ENCODE peak calls at places on chromosomes 1 and 21, in six cellular contexts. One of them, this sample, is unnamed.

GRCh38 chr21:46226146-46226545 is 2.4 kb downstream of the LSS start:
- DNase-seq in GM23248: peak; percentile 10
- DNase-seq in adrenal gland: no peak
- DNase-seq in CD8-positive, alpha-beta T cell: no peak
- DNase-seq in tibial nerve: no peak
- DNase-seq in uterus: no peak
- DNase-seq in this sample: no peak

GRCh38 chr21:30600787-30601186 is at the start of gene KRTAP22-1:
- DNase-seq in GM23248: no peak
- DNase-seq in adrenal gland: no peak
- DNase-seq in CD8-positive, alpha-beta T cell: no peak
- DNase-seq in tibial nerve: no peak
- DNase-seq in uterus: no peak
- DNase-seq in this sample: no peak

GRCh38 chr1:44288883-44289282 is 66.2 kb downstream of the ERI3 start:
- DNase-seq in GM23248: no peak
- DNase-seq in adrenal gland: no peak
- DNase-seq in CD8-positive, alpha-beta T cell: no peak
- DNase-seq in tibial nerve: no peak
- DNase-seq in uterus: no peak
- DNase-seq in this sample: no peak

GRCh38 chr1:170095976-170096725 is 21.7 kb upstream of the KIFAP3 start:
- DNase-seq in GM23248: no peak
- DNase-seq in adrenal gland: no peak
- DNase-seq in CD8-positive, alpha-beta T cell: no peak
- DNase-seq in tibial nerve: no peak
- DNase-seq in uterus: no peak
- DNase-seq in this sample: no peak

GRCh38 chr1:234111458-234112142 is 207.1 kb downstream of the SLC35F3 start:
- DNase-seq in GM23248: peak; percentile 30
- DNase-seq in adrenal gland: peak; percentile 26
- DNase-seq in CD8-positive, alpha-beta T cell: no peak
- DNase-seq in tibial nerve: no peak
- DNase-seq in uterus: no peak
- DNase-seq in this sample: no peak

GRCh38 chr21:43012596-43012995 is 38.2 kb downstream of the PKNOX1 start:
- DNase-seq in GM23248: peak; percentile 51
- DNase-seq in adrenal gland: no peak
- DNase-seq in CD8-positive, alpha-beta T cell: no peak
- DNase-seq in tibial nerve: no peak
- DNase-seq in uterus: no peak
- DNase-seq in this sample: no peak

GRCh38 chr1:85134583-85135455 is 66.0 kb downstream of the SYDE2 start:
- DNase-seq in GM23248: peak; percentile 75
- DNase-seq in adrenal gland: no peak
- DNase-seq in CD8-positive, alpha-beta T cell: no peak
- DNase-seq in tibial nerve: no peak
- DNase-seq in uterus: no peak
- DNase-seq in this sample: no peak

GRCh38 chr1:94580367-94581115 is 39.0 kb upstream of the F3 start:
- DNase-seq in GM23248: peak; percentile 18
- DNase-seq in adrenal gland: no peak
- DNase-seq in CD8-positive, alpha-beta T cell: no peak
- DNase-seq in tibial nerve: no peak
- DNase-seq in uterus: no peak
- DNase-seq in this sample: peak; percentile 76

DNA sequence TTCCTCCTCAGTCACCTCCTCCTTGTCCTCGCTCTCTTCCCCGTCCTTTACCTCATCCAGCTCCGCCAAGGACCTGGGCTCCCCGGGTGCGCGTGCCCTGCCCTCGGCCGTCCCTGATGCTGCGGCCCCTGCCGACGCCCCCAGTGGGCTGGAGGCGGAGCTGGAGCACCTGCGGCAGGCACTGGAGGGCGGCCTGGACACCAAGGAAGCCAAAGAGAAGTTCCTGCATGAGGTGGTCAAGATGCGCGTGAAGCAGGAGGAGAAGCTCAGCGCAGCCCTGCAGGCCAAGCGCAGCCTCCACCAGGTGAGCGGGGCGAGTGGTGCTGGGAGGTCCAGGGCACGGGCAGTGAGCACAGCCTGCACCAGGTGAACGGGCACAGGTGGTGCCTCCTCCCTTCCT is 76.2 kb downstream of the SKI start:
- DNase-seq in GM23248: no peak
- DNase-seq in adrenal gland: no peak
- DNase-seq in CD8-positive, alpha-beta T cell: no peak
- DNase-seq in tibial nerve: no peak
- DNase-seq in uterus: no peak
- DNase-seq in this sample: no peak
- H3K4me1 ChIP-seq in GM23248: peaks cover 23% of the 10 kb centered on the region
- H3K4me1 ChIP-seq in adrenal gland: peaks cover 28% of the 10 kb centered on the region
- H3K4me1 ChIP-seq in CD8-positive, alpha-beta T cell: peaks cover 38% of the 10 kb centered on the region
- H3K4me1 ChIP-seq in tibial nerve: peaks cover 3% of the 10 kb centered on the region
- H3K4me1 ChIP-seq in uterus: no peaks in the 10 kb centered on the region
- H3K4me1 ChIP-seq in this sample: no peaks in the 10 kb centered on the region

DNA sequence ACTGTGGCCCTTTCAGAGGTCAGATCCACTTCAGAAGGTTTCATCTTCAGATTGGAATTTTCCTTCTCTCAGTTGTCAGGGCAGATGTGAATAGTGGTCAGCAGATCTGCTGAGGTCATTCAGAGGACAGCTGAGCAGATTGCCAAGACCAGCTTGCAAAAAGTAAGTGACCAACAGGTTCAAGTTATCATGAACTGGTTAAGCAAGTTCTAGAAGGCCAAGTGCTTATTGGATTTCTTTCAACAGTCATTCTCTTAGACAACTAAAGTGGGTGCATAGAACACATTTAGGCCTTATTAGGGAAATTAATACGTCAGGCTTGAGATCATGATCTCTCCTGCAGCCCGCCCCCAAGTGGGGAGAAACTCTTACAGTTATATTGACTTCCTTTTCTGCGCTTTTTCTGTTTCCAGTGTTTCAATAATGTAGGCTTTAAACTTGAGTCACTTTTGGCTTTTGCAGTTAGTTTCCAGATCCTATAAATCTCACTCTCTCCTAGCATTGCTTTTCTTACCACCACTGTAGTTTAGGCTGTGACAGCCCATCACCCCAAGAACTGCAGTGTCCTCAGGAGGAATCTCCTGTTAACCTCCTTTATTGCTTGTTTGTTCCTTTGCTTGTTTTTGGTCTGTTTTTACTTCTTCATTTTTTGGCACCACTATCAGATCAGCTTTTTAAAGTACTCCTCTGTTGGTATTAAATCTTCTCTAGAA is 96.4 kb downstream of the C1orf21 start:
- DNase-seq in GM23248: peak; percentile 68
- DNase-seq in adrenal gland: peak; percentile 53
- DNase-seq in CD8-positive, alpha-beta T cell: no peak
- DNase-seq in tibial nerve: peak; percentile 34
- DNase-seq in uterus: peak; percentile 78
- DNase-seq in this sample: no peak
- H3K4me1 ChIP-seq in GM23248: peaks cover 26% of the 10 kb centered on the region
- H3K4me1 ChIP-seq in adrenal gland: peaks cover 60% of the 10 kb centered on the region
- H3K4me1 ChIP-seq in CD8-positive, alpha-beta T cell: no peaks in the 10 kb centered on the region
- H3K4me1 ChIP-seq in tibial nerve: no peaks in the 10 kb centered on the region
- H3K4me1 ChIP-seq in uterus: peaks cover 35% of the 10 kb centered on the region
- H3K4me1 ChIP-seq in this sample: peaks cover 32% of the 10 kb centered on the region

GRCh38 chr1:1400576-1401456 is 1.7 kb upstream of the CCNL2 start:
- DNase-seq in GM23248: no peak
- DNase-seq in adrenal gland: no peak
- DNase-seq in CD8-positive, alpha-beta T cell: no peak
- DNase-seq in tibial nerve: no peak
- DNase-seq in uterus: no peak
- DNase-seq in this sample: no peak

GRCh38 chr1:1402081-1402900 is 3.2 kb upstream of the CCNL2 start:
- DNase-seq in GM23248: peak; percentile 84
- DNase-seq in adrenal gland: peak; percentile 66
- DNase-seq in CD8-positive, alpha-beta T cell: peak; percentile 38
- DNase-seq in tibial nerve: no peak
- DNase-seq in uterus: no peak
- DNase-seq in this sample: peak; percentile 22

GRCh38 chr1:1399870-1400575 is 888 bp upstream of the CCNL2 start:
- DNase-seq in GM23248: peak; percentile 60
- DNase-seq in adrenal gland: peak; percentile 49
- DNase-seq in CD8-positive, alpha-beta T cell: no peak
- DNase-seq in tibial nerve: no peak
- DNase-seq in uterus: no peak
- DNase-seq in this sample: no peak

GRCh38 chr1:1403543-1404112 is 3.5 kb downstream of the MRPL20 start:
- DNase-seq in GM23248: peak; percentile 23
- DNase-seq in adrenal gland: no peak
- DNase-seq in CD8-positive, alpha-beta T cell: no peak
- DNase-seq in tibial nerve: no peak
- DNase-seq in uterus: no peak
- DNase-seq in this sample: no peak

GRCh38 chr1:1401457-1402010 is 2.4 kb upstream of the CCNL2 start:
- DNase-seq in GM23248: no peak
- DNase-seq in adrenal gland: no peak
- DNase-seq in CD8-positive, alpha-beta T cell: no peak
- DNase-seq in tibial nerve: no peak
- DNase-seq in uterus: no peak
- DNase-seq in this sample: no peak
- H3K4me1 ChIP-seq in GM23248: peaks cover 18% of the 10 kb centered on the region
- H3K4me1 ChIP-seq in adrenal gland: peaks cover 39% of the 10 kb centered on the region
- H3K4me1 ChIP-seq in CD8-positive, alpha-beta T cell: peaks cover 40% of the 10 kb centered on the region
- H3K4me1 ChIP-seq in tibial nerve: peaks cover 4% of the 10 kb centered on the region
- H3K4me1 ChIP-seq in uterus: peaks cover 17% of the 10 kb centered on the region
- H3K4me1 ChIP-seq in this sample: peaks cover 39% of the 10 kb centered on the region

GRCh38 chr21:33414926-33415325 is 11.7 kb downstream of the IFNGR2 start:
- DNase-seq in GM23248: no peak
- DNase-seq in adrenal gland: no peak
- DNase-seq in CD8-positive, alpha-beta T cell: no peak
- DNase-seq in tibial nerve: no peak
- DNase-seq in uterus: no peak
- DNase-seq in this sample: no peak
- H3K4me1 ChIP-seq in GM23248: peaks cover 19% of the 10 kb centered on the region
- H3K4me1 ChIP-seq in adrenal gland: peaks cover 60% of the 10 kb centered on the region
- H3K4me1 ChIP-seq in CD8-positive, alpha-beta T cell: peaks cover 15% of the 10 kb centered on the region
- H3K4me1 ChIP-seq in tibial nerve: no peaks in the 10 kb centered on the region
- H3K4me1 ChIP-seq in uterus: no peaks in the 10 kb centered on the region
- H3K4me1 ChIP-seq in this sample: no peaks in the 10 kb centered on the region

GRCh38 chr1:21280011-21280471 is 10.2 kb downstream of the ECE1 start:
- DNase-seq in GM23248: peak; percentile 51
- DNase-seq in adrenal gland: no peak
- DNase-seq in CD8-positive, alpha-beta T cell: no peak
- DNase-seq in tibial nerve: no peak
- DNase-seq in uterus: no peak
- DNase-seq in this sample: peak; percentile 68

GRCh38 chr1:21278898-21279819 is 11.1 kb downstream of the ECE1 start:
- DNase-seq in GM23248: peak; percentile 59
- DNase-seq in adrenal gland: peak; percentile 39
- DNase-seq in CD8-positive, alpha-beta T cell: peak; percentile 31
- DNase-seq in tibial nerve: no peak
- DNase-seq in uterus: no peak
- DNase-seq in this sample: peak; percentile 43

GRCh38 chr1:21280482-21280881 is 9.8 kb downstream of the ECE1 start:
- DNase-seq in GM23248: no peak
- DNase-seq in adrenal gland: no peak
- DNase-seq in CD8-positive, alpha-beta T cell: no peak
- DNase-seq in tibial nerve: no peak
- DNase-seq in uterus: no peak
- DNase-seq in this sample: no peak

GRCh38 chr1:21277178-21277577 is 13.1 kb downstream of the ECE1 start:
- DNase-seq in GM23248: no peak
- DNase-seq in adrenal gland: no peak
- DNase-seq in CD8-positive, alpha-beta T cell: no peak
- DNase-seq in tibial nerve: no peak
- DNase-seq in uterus: no peak
- DNase-seq in this sample: no peak

DNA sequence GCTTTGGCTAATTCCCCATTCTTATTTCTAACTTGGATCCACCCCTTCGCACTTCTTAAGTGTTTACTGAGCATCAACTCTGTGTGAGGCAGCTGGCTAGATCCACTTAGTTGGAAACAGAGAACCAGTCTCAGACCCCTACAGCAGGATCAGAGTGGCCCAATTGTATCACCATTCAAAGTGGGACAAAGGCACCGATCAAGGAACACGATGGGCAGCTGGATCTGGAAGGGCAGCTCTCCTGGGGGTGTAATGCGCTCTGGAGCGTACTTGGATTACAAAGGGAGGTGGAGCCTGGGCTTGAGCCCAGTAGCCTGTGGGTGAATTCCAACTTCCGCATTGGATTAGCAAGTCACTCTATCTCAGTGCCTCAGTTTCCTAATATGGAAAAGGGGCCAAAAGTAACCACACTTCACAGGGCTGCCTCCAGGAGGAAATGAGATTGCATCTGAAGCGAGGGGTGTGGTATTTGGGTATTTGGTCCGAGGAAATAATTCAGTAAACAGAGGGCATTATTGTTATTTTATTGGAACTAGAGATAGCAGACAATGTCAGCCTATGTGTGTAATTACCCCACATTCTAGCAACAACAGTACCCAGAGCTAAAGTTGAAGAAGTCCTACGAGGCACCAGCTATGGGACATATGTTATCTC is 11.9 kb downstream of the ECE1 start:
- DNase-seq in GM23248: no peak
- DNase-seq in adrenal gland: no peak
- DNase-seq in CD8-positive, alpha-beta T cell: no peak
- DNase-seq in tibial nerve: peak; percentile 40
- DNase-seq in uterus: no peak
- DNase-seq in this sample: no peak
- H3K4me1 ChIP-seq in GM23248: peaks cover 20% of the 10 kb centered on the region
- H3K4me1 ChIP-seq in adrenal gland: peaks cover 55% of the 10 kb centered on the region
- H3K4me1 ChIP-seq in CD8-positive, alpha-beta T cell: peaks cover 28% of the 10 kb centered on the region
- H3K4me1 ChIP-seq in tibial nerve: no peaks in the 10 kb centered on the region
- H3K4me1 ChIP-seq in uterus: no peaks in the 10 kb centered on the region
- H3K4me1 ChIP-seq in this sample: peaks cover 39% of the 10 kb centered on the region

GRCh38 chr1:224368409-224368808 is 11.7 kb downstream of the CNIH4 start:
- DNase-seq in GM23248: peak; percentile 11
- DNase-seq in adrenal gland: no peak
- DNase-seq in CD8-positive, alpha-beta T cell: no peak
- DNase-seq in tibial nerve: no peak
- DNase-seq in uterus: no peak
- DNase-seq in this sample: no peak
- H3K4me1 ChIP-seq in GM23248: no peaks in the 10 kb centered on the region
- H3K4me1 ChIP-seq in adrenal gland: peaks cover 3% of the 10 kb centered on the region
- H3K4me1 ChIP-seq in CD8-positive, alpha-beta T cell: no peaks in the 10 kb centered on the region
- H3K4me1 ChIP-seq in tibial nerve: no peaks in the 10 kb centered on the region
- H3K4me1 ChIP-seq in uterus: no peaks in the 10 kb centered on the region
- H3K4me1 ChIP-seq in this sample: no peaks in the 10 kb centered on the region

DNA sequence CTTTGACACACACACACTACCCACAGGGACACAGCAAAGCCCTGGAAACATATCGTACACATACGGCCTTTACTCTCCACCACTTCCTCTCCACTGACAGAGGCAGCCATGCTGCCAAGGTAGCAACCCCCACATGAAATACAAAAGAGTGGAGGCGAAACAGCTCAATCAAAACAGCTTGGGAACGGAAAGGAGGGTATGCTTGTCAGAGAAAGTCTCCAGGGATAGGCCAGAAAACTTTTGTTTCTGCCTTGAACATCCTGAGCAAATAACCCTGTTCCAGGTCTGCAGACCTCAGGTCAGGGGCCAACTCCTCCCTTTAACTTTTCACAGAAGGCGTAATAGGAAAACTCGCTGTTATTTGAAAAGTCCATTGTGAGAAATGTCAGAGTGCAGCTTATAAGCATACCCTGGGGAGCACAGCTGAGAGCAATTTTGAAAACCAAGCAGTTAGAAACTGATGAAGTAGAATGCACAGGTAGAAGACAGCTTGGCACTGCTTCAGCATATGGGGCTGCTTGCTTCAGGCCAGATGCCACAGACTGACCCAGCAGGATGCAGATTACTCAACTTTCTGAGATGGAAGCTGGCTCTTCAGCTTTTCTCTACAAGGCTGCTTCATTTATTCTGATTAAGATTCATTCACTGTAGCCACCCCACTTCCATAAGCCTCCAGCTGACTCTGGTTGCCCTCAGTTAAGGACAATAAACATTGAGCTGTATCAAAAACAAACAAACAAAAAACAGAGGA is 18.0 kb downstream of the KIAA0319L start:
- DNase-seq in GM23248: peak; percentile 65
- DNase-seq in adrenal gland: no peak
- DNase-seq in CD8-positive, alpha-beta T cell: peak; percentile 70
- DNase-seq in tibial nerve: no peak
- DNase-seq in uterus: no peak
- DNase-seq in this sample: no peak
- H3K4me1 ChIP-seq in GM23248: peaks cover 43% of the 10 kb centered on the region
- H3K4me1 ChIP-seq in adrenal gland: peaks cover 66% of the 10 kb centered on the region
- H3K4me1 ChIP-seq in CD8-positive, alpha-beta T cell: peaks cover 76% of the 10 kb centered on the region
- H3K4me1 ChIP-seq in tibial nerve: no peaks in the 10 kb centered on the region
- H3K4me1 ChIP-seq in uterus: no peaks in the 10 kb centered on the region
- H3K4me1 ChIP-seq in this sample: peaks cover 31% of the 10 kb centered on the region

This sample was measured in SJSA1.